ENCODE peak calls at places on chromosome 20, in seven cellular contexts. B, W, K, Z, J, A and O are unnamed samples.

GRCh38 chr20:40160151-40160550 is 528.9 kb downstream of the MAFB start:
- DNase-seq in A (peak; percentile 18), W (no peak), K (no peak), Z (no peak), J (peak; percentile 47), B (peak; percentile 68), O (peak; percentile 66)

GRCh38 chr20:61956396-61957342 is 109.0 kb downstream of the TAF4 start:
- DNase-seq in W (no peak), K (no peak), Z (no peak), A (no peak), J (no peak), B (peak; percentile 38), O (no peak)

GRCh38 chr20:1401431-1401907 is 8.6 kb upstream of the FKBP1A start:
- DNase-seq in Z (no peak), J (no peak), B (no peak), W (no peak), K (no peak), A (no peak), O (no peak)

GRCh38 chr20:39873286-39873685 is 815.8 kb downstream of the MAFB start:
- DNase-seq in J (no peak), A (no peak), W (no peak), Z (no peak), K (no peak), B (no peak), O (no peak)

GRCh38 chr20:3203315-3204123 is 963 bp downstream of the DDRGK1 start:
- DNase-seq in K (peak; percentile 21), B (peak; percentile 25), Z (no peak), A (no peak), J (peak; percentile 19), W (no peak), O (no peak)

GRCh38 chr20:1847780-1848179 is 47.4 kb upstream of the SIRPA start:
- DNase-seq in J (no peak), A (no peak), B (no peak), W (no peak), Z (no peak), K (no peak), O (no peak)

GRCh38 chr20:51470907-51471411 is 71.6 kb downstream of the NFATC2 start:
- DNase-seq in A (no peak), J (no peak), W (no peak), Z (no peak), K (no peak), B (no peak), O (no peak)

GRCh38 chr20:41482647-41483552 is 116.3 kb upstream of the EMILIN3 start:
- DNase-seq in Z (no peak), K (no peak), J (peak; percentile 87), A (no peak), B (peak; percentile 58), W (no peak), O (no peak)

GRCh38 chr20:38523697-38524096 is 51.1 kb downstream of the RALGAPB start:
- DNase-seq in W (no peak), B (peak; percentile 45), K (no peak), J (no peak), A (no peak), Z (no peak), O (no peak)

GRCh38 chr20:32902456-32903420 is 44.0 kb downstream of the EFCAB8 start:
- DNase-seq in K (peak; percentile 74), Z (peak; percentile 54), B (peak; percentile 36), W (peak; percentile 75), A (peak; percentile 18), J (peak; percentile 41), O (peak; percentile 47)

GRCh38 chr20:9889270-9889981 is 50.5 kb upstream of the PAK5 start:
- DNase-seq in K (no peak), W (no peak), J (no peak), Z (no peak), B (no peak), A (no peak), O (no peak)

GRCh38 chr20:35273449-35274171 is 4.3 kb downstream of the MMP24OS start:
- DNase-seq in W (no peak), B (no peak), K (no peak), Z (no peak), A (no peak), J (no peak), O (no peak)

GRCh38 chr20:61508301-61508700 is 256.2 kb downstream of the CDH4 start:
- DNase-seq in K (no peak), Z (no peak), A (no peak), B (no peak), W (no peak), J (no peak), O (no peak)

DNA sequence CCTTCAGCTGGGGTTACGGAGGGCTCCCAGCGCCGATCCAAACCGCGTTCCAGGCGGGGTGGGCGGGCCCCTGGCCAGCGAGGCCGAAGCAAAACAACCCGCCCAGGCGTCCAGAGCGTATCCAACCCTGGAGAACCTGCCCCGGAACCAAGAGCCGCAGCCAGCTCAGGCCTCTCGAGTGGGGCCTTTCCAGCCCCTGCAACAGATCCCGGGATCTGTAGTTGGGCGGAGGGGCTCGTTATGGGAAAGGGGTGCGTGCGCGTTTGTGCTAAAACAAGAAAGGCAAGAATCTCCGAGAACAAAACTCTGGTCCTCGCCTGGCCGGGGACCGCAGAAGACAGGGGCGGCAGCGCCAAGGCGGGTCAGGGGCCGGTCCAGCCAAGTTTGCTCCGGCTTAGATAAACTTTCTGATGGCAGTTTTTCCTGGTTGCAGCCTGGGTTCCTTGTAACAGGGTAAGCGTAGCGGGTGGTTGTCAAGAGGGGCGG is 528 bp upstream of the RIN2 start:
- DNase-seq in W (peak; percentile 93), B (peak; percentile 86), K (no peak), A (peak; percentile 69), J (no peak), Z (no peak), O (peak; percentile 47)
- H3K27ac ChIP-seq in W (peak overlapping the region; percentile 98), B (peak overlapping the region; percentile 100), K (no peak overlapping the region), A (peak overlapping the region; percentile 93), J (peak overlapping the region; percentile 69), Z (no peak overlapping the region), O (peak overlapping the region; percentile 47)

DNA sequence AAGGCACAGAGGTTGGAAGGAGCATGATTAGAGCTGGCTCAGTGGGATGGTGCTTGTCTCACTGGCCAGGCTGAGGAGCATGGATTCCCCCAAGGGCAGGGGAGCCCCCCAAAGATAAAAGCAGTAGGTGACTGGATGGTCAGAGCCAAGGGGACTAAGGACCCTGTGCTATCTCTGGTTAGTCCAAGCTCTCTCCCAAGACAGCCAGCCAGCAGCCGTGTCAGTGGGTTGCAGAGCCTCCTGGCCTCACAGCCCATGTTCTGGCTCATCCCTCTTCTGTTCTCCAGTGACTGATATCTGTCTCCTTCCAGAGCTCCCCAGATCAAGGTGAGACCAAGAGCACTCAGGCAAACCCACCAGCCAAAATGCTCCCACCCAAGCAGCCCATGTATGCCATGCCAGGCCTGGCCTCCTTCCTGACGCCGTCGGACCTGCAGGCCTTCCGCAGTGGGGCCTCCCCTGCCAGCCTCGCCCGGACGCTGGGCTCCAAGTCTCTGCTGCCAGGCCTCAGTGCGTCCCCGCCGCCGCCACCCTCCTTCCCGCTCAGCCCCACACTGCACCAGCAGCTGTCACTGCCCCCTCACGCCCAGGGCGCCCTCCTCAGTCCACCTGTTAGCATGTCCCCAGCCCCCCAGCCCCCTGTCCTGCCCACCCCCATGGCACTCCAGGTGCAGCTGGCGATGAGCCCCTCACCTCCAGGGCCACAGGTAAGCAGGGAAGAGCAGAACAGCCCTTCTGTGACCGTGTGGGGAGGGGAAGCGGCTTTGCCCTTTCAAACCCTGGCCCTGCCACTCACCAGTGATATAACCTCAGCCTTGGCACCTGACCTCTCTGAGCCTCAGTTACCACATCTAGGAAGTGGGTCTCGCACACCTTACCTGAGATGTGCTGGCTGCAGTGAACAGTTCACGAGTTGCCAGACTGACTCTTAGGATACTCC is 121.3 kb downstream of the JPH2 start:
- DNase-seq in K (no peak), Z (no peak), B (no peak), A (no peak), J (no peak), W (peak; percentile 54), O (peak; percentile 5)
- H3K9me3 ChIP-seq in K (no peaks in the 10 kb centered on the region), Z (no peaks in the 10 kb centered on the region), B (no peaks in the 10 kb centered on the region), A (peaks cover 5% of the 10 kb centered on the region), J (no peaks in the 10 kb centered on the region), W (no peaks in the 10 kb centered on the region), O (no peaks in the 10 kb centered on the region)

GRCh38 chr20:4468114-4468513 is 253.6 kb upstream of the PRND start:
- DNase-seq in W (no peak), J (no peak), B (no peak), Z (no peak), K (no peak), A (no peak), O (no peak)

GRCh38 chr20:4470375-4470774 is 251.3 kb upstream of the PRND start:
- DNase-seq in Z (no peak), K (no peak), A (no peak), W (no peak), J (peak; percentile 88), B (peak; percentile 39), O (no peak)

GRCh38 chr20:4472906-4473305 is 248.8 kb upstream of the PRND start:
- DNase-seq in J (no peak), Z (no peak), B (no peak), W (no peak), A (no peak), K (no peak), O (no peak)

GRCh38 chr20:4471221-4471620 is 250.5 kb upstream of the PRND start:
- DNase-seq in K (no peak), J (peak; percentile 11), A (no peak), B (no peak), W (no peak), Z (no peak), O (no peak)

GRCh38 chr20:4469910-4470309 is 251.8 kb upstream of the PRND start:
- DNase-seq in B (no peak), W (no peak), K (no peak), A (no peak), J (no peak), Z (no peak), O (no peak)
- H3K27ac ChIP-seq in B (no peak overlapping the region), W (no peak overlapping the region), K (no peak overlapping the region), A (no peak overlapping the region), J (peak overlapping the region; percentile 71), Z (no peak overlapping the region), O (no peak overlapping the region)

GRCh38 chr20:59781236-59781635 is 152.2 kb downstream of the SYCP2 start:
- DNase-seq in Z (no peak), K (no peak), J (no peak), A (no peak), B (no peak), W (no peak), O (no peak)
- H3K9me3 ChIP-seq in Z (no peaks in the 10 kb centered on the region), K (no peaks in the 10 kb centered on the region), J (no peaks in the 10 kb centered on the region), A (no peaks in the 10 kb centered on the region), B (no peaks in the 10 kb centered on the region), W (no peaks in the 10 kb centered on the region), O (no peaks in the 10 kb centered on the region)

GRCh38 chr20:58595167-58595566 is 55.9 kb upstream of the STX16 start:
- DNase-seq in J (no peak), W (no peak), B (no peak), K (no peak), A (no peak), Z (no peak), O (no peak)

GRCh38 chr20:58598271-58599015 is 52.6 kb upstream of the STX16 start:
- DNase-seq in A (no peak), B (peak; percentile 13), K (no peak), Z (no peak), W (no peak), J (no peak), O (no peak)

GRCh38 chr20:58599966-58600365 is 51.1 kb upstream of the STX16 start:
- DNase-seq in B (no peak), Z (no peak), J (no peak), A (no peak), W (no peak), K (no peak), O (peak; percentile 33)

GRCh38 chr20:58596244-58597010 is 54.7 kb upstream of the STX16 start:
- DNase-seq in K (no peak), B (no peak), J (no peak), Z (no peak), W (no peak), A (no peak), O (no peak)

GRCh38 chr20:58597021-58597940 is 53.8 kb upstream of the STX16 start:
- DNase-seq in K (no peak), B (no peak), Z (no peak), J (no peak), A (no peak), W (no peak), O (no peak)
- H3K27ac ChIP-seq in K (no peak overlapping the region), B (no peak overlapping the region), Z (no peak overlapping the region), J (no peak overlapping the region), A (no peak overlapping the region), W (peak overlapping the region; percentile 61), O (no peak overlapping the region)